ENCODE peak calls at places on chromosome 7, in nine cellular contexts. I, U, K, H, F, Q, E, W and T are unnamed samples.

GRCh38 chr7:142443614-142444013 is 185.8 kb upstream of the PRSS58 start:
- DNase-seq in I (no peak), U (no peak), K (no peak), H (no peak), F (peak; percentile 49), Q (no peak), E (no peak), W (no peak), T (no peak)

GRCh38 chr7:93150200-93150835 is 2.1 kb upstream of the SAMD9L start:
- DNase-seq in I (no peak), U (no peak), K (peak; percentile 84), H (no peak), F (peak; percentile 73), Q (no peak), E (no peak), W (no peak), T (no peak)

GRCh38 chr7:131546126-131546525 is 10.3 kb downstream of the PODXL start:
- DNase-seq in I (no peak), U (no peak), K (no peak), H (peak; percentile 53), F (no peak), Q (no peak), E (peak; percentile 72), W (no peak), T (no peak)

GRCh38 chr7:22269963-22270362 is 87.0 kb downstream of the RAPGEF5 start:
- DNase-seq in I (no peak), U (no peak), K (no peak), H (peak; percentile 47), F (no peak), Q (no peak), E (no peak), W (no peak), T (no peak)

GRCh38 chr7:55171157-55171556 is 152.3 kb downstream of the EGFR start:
- DNase-seq in I (no peak), U (no peak), K (no peak), H (no peak), F (no peak), Q (no peak), E (no peak), W (no peak), T (no peak)

GRCh38 chr7:44284881-44285541 is 40.4 kb downstream of the CAMK2B start:
- DNase-seq in I (peak; percentile 46), U (no peak), K (no peak), H (no peak), F (no peak), Q (peak; percentile 7), E (peak; percentile 61), W (no peak), T (no peak)

GRCh38 chr7:110307776-110308175 is 783.2 kb upstream of the LRRN3 start:
- DNase-seq in I (no peak), U (no peak), K (no peak), H (no peak), F (peak; percentile 48), Q (no peak), E (no peak), W (no peak), T (no peak)

GRCh38 chr7:51229106-51229537 is 87.5 kb downstream of the COBL start:
- DNase-seq in I (no peak), U (no peak), K (no peak), H (peak; percentile 44), F (no peak), Q (no peak), E (no peak), W (no peak), T (no peak)

GRCh38 chr7:85554294-85554877 is 367.5 kb upstream of the SEMA3D start:
- DNase-seq in I (no peak), U (no peak), K (peak; percentile 80), H (no peak), F (peak; percentile 82), Q (no peak), E (no peak), W (no peak), T (peak; percentile 75)

GRCh38 chr7:106185719-106186118 is 73.6 kb upstream of the SYPL1 start:
- DNase-seq in I (no peak), U (no peak), K (no peak), H (no peak), F (no peak), Q (no peak), E (no peak), W (no peak), T (no peak)

GRCh38 chr7:96833701-96834453 is 124.2 kb upstream of the SEM1 start:
- DNase-seq in I (no peak), U (no peak), K (no peak), H (no peak), F (no peak), Q (no peak), E (no peak), W (no peak), T (peak; percentile 23)

GRCh38 chr7:155163696-155164095 is 93.6 kb downstream of the HTR5A start:
- DNase-seq in I (no peak), U (no peak), K (no peak), H (peak; percentile 44), F (no peak), Q (no peak), E (no peak), W (no peak), T (no peak)

GRCh38 chr7:80859272-80859970 is 59.4 kb downstream of the SEMA3C start:
- DNase-seq in I (no peak), U (no peak), K (peak; percentile 80), H (no peak), F (peak; percentile 48), Q (peak; percentile 21), E (peak; percentile 76), W (no peak), T (no peak)

GRCh38 chr7:83936056-83936703 is 258.4 kb downstream of the SEMA3A start:
- DNase-seq in I (no peak), U (no peak), K (peak; percentile 77), H (peak; percentile 47), F (peak; percentile 81), Q (peak; percentile 18), E (no peak), W (peak; percentile 48), T (peak; percentile 85)

GRCh38 chr7:73703985-73704639 is 15.4 kb downstream of the STX1A start:
- DNase-seq in I (peak; percentile 77), U (no peak), K (peak; percentile 52), H (peak; percentile 57), F (peak; percentile 12), Q (peak; percentile 45), E (no peak), W (peak; percentile 50), T (peak; percentile 71)

GRCh38 chr7:55144333-55144954 is 125.6 kb downstream of the EGFR start:
- DNase-seq in I (no peak), U (no peak), K (no peak), H (no peak), F (no peak), Q (no peak), E (no peak), W (no peak), T (peak; percentile 73)

DNA sequence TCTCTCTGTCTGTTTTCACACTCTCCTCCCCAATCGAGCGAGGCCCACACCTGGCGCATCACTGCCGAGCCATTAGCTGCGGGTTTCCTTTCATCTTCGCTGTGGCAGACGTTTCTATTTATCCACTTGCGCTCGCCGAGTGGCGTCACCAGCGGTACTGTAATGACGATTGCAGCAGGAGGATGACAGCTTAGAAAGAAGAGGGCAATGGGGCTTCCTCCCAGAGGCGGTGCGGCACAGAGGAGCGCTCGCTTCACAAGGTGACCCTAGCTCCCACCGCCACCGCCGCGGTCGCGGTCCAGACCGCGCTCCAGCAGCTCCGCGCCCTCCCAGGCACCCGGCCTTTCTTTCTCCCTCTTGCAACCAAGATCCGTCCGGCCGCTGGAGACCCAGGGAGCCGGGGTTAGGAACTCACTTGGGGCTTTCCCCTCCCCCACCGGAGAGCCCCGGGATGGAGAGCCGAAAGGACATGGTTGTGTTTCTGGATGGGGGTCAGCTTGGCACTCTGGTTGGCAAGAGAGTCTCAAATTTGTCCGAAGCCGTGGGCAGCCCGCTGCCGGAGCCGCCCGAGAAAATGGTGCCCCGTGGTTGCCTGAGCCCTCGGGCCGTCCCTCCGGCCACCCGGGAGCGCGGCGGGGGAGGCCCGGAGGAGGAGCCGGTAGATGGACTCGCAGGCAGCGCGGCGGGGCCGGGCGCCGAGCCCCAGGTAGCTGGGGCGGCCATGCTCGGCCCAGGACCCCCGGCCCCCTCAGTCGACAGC is at the start of gene EVX1:
- DNase-seq in I (peak; percentile 50), U (peak; percentile 79), K (peak; percentile 50), H (no peak), F (peak; percentile 8), Q (no peak), E (no peak), W (peak; percentile 74), T (no peak)
- H3K4me3 ChIP-seq in I (no peak within 1 kb of the TSS), U (no peak within 1 kb of the TSS), K (peak within 1 kb of the TSS; percentile 46), H (no peak within 1 kb of the TSS), F (no peak within 1 kb of the TSS), Q (peak within 1 kb of the TSS; percentile 44), E (no peak within 1 kb of the TSS), W (no peak within 1 kb of the TSS), T (no peak within 1 kb of the TSS)

GRCh38 chr7:20790273-20790842 is 3.7 kb upstream of the SP8 start:
- DNase-seq in I (no peak), U (no peak), K (no peak), H (no peak), F (no peak), Q (no peak), E (no peak), W (no peak), T (no peak)
- H3K27me3 ChIP-seq in I (peaks cover 99% of the 10 kb centered on the region), U (peaks cover 80% of the 10 kb centered on the region), K (peaks cover 96% of the 10 kb centered on the region), H (peaks cover 63% of the 10 kb centered on the region), F (peaks cover 67% of the 10 kb centered on the region), Q (peaks cover 100% of the 10 kb centered on the region), E (no peaks in the 10 kb centered on the region), W (peaks cover 63% of the 10 kb centered on the region), T (no peaks in the 10 kb centered on the region)

DNA sequence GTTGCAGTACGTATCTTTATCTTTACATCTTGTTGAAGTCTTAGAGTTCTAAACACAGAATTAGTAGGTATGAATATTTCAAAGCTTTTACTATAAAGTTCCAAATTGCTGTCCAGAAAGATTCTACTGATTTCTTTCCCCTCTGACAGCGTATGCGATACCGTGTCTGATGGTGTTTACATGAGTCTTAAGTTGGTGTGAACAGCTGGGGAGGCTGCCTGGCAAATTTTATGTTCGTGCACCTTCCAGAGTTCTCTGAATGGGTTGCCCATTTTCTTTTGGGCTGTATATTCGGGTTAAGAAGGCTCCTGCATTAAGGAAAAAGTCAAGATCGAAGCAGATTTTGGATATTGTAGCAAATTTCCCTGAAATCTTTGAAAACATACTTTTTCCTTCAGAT is 8.3 kb downstream of the MDH2 start:
- DNase-seq in I (no peak), U (no peak), K (no peak), H (no peak), F (no peak), Q (no peak), E (no peak), W (no peak), T (no peak)
- H3K27ac ChIP-seq in I (no peak overlapping the region), U (no peak overlapping the region), K (no peak overlapping the region), H (no peak overlapping the region), F (no peak overlapping the region), Q (no peak overlapping the region), E (no peak overlapping the region), W (no peak overlapping the region), T (no peak overlapping the region)

DNA sequence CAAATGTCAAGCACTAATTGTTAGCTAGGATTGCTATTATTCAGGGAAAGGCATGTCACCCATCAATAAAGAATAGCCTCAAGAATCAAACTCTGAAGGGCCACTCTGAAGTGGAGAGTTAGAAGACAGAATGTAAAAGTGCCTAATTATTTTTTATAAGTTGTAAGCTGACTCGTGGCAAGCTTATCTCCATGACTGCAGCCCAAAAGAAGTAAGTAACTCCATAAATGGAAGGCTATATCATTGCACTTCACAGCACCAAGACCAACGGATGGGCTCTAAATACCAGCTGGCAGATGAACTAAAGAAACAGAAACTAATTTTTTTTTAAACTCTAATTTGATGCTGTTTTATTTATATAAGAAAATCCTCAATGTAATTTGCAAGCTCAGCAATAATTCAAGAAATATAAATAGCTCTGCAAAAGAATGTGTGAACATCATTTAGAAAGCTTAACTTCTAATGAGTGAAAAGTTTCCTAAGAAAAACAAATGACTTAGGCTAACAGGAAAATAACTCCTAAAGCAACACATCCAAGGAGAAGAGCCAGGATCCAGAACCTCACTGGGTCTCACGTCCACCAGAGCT is 165.5 kb downstream of the SNX13 start:
- DNase-seq in I (no peak), U (no peak), K (peak; percentile 19), H (no peak), F (peak; percentile 14), Q (no peak), E (no peak), W (no peak), T (no peak)
- H3K4me3 ChIP-seq in I (no peak overlapping the region), U (no peak overlapping the region), K (no peak overlapping the region), H (no peak overlapping the region), F (no peak overlapping the region), Q (no peak overlapping the region), E (no peak overlapping the region), W (no peak overlapping the region), T (no peak overlapping the region)